ENCODE peak calls at places on chromosomes 13 and 19, in six cellular contexts. B is GOT3; O is choroid plexus epithelial cell; Y is thyroid gland; T is CD8-positive, alpha-beta T cell; P is SHP77 treated with DMSO at 0.1 percent for 48 hours. C is an unnamed sample.

GRCh38 chr13:46905249-46905648 is 8.4 kb upstream of the HTR2A start:
- DNase-seq in B (no peak), O (peak), Y (no peak), T (no peak), P (no peak), C (no peak)

GRCh38 chr19:11096210-11096841 is 7.1 kb downstream of the LDLR start:
- DNase-seq in B (no peak), O (peak), Y (peak), T (peak), P (no peak), C (no peak)

GRCh38 chr13:55615080-55615479 is 1525.6 kb upstream of the PRR20A start:
- DNase-seq in B (no peak), O (no peak), Y (no peak), T (no peak), P (no peak), C (no peak)

GRCh38 chr13:100544866-100545683 is 43.5 kb downstream of the GGACT start:
- DNase-seq in B (no peak), O (peak), Y (peak), T (no peak), P (no peak), C (no peak)

GRCh38 chr13:28678809-28679208 is 19.9 kb downstream of the POMP start:
- DNase-seq in B (no peak), O (peak), Y (no peak), T (no peak), P (no peak), C (no peak)

GRCh38 chr13:42777476-42777875 is 3.9 kb upstream of the FAM216B start:
- DNase-seq in B (no peak), O (no peak), Y (no peak), T (no peak), P (no peak), C (no peak)

GRCh38 chr19:3494051-3494450 is 6.4 kb downstream of the DOHH start:
- DNase-seq in B (no peak), O (peak), Y (no peak), T (no peak), P (no peak), C (no peak)

GRCh38 chr19:41918653-41919244 is 9.5 kb downstream of the ERFL start:
- DNase-seq in B (no peak), O (peak), Y (no peak), T (no peak), P (no peak), C (no peak)

GRCh38 chr19:4539697-4540581 is at the start of gene LRG1:
- DNase-seq in B (no peak), O (peak), Y (peak), T (no peak), P (no peak), C (no peak)

GRCh38 chr19:45492137-45492626 is 4.7 kb downstream of the RTN2 start:
- DNase-seq in B (no peak), O (no peak), Y (no peak), T (no peak), P (no peak), C (no peak)

GRCh38 chr13:25276748-25277147 is 10.5 kb downstream of the MTMR6 start:
- DNase-seq in B (no peak), O (peak), Y (no peak), T (no peak), P (no peak), C (no peak)

GRCh38 chr19:12774588-12775555 is at the start of gene HOOK2:
- DNase-seq in B (no peak), O (no peak), Y (peak), T (peak), P (no peak), C (peak)

GRCh38 chr13:32315255-32316029 is at the start of the genes BRCA2 and ZAR1L:
- DNase-seq in B (peak), O (peak), Y (peak), T (peak), P (peak), C (peak)

GRCh38 chr19:13807421-13808021 is 12.3 kb downstream of the ZSWIM4 start:
- DNase-seq in B (no peak), O (no peak), Y (no peak), T (no peak), P (no peak), C (no peak)

GRCh38 chr19:6161271-6161850 is 25.9 kb downstream of the ACSBG2 start:
- DNase-seq in B (no peak), O (no peak), Y (no peak), T (peak), P (no peak), C (no peak)

GRCh38 chr13:84121456-84121855 is 239.2 kb upstream of the SLITRK1 start:
- DNase-seq in B (no peak), O (peak), Y (no peak), T (no peak), P (no peak), C (no peak)

GRCh38 chr13:53206455-53206854 is 177.8 kb downstream of the OLFM4 start:
- DNase-seq in B (no peak), O (peak), Y (no peak), T (no peak), P (no peak), C (no peak)

GRCh38 chr13:73860501-73860900 is 273.7 kb downstream of the KLF12 start:
- DNase-seq in B (no peak), O (no peak), Y (no peak), T (no peak), P (no peak), C (no peak)

GRCh38 chr13:94481966-94482365 is 2.5 kb upstream of the DCT start:
- DNase-seq in B (no peak), O (peak), Y (no peak), T (no peak), P (no peak), C (no peak)

GRCh38 chr19:18969953-18970659 is 29.1 kb upstream of the HOMER3 start:
- DNase-seq in B (no peak), O (no peak), Y (peak), T (no peak), P (no peak), C (no peak)

GRCh38 chr13:23615677-23616076 is 45.5 kb downstream of the TNFRSF19 start:
- DNase-seq in B (no peak), O (no peak), Y (no peak), T (no peak), P (no peak), C (peak)

GRCh38 chr19:51799311-51799997 is 4.5 kb downstream of the FPR3 start:
- DNase-seq in B (peak), O (peak), Y (peak), T (no peak), P (no peak), C (no peak)

GRCh38 chr13:27281420-27281819 is 10.8 kb downstream of the RASL11A start:
- DNase-seq in B (no peak), O (no peak), Y (no peak), T (no peak), P (no peak), C (no peak)

GRCh38 chr19:16969127-16969526 is 57.5 kb downstream of the CPAMD8 start:
- DNase-seq in B (no peak), O (peak), Y (no peak), T (no peak), P (no peak), C (no peak)

GRCh38 chr13:42048625-42049453 is at the start of gene DGKH:
- DNase-seq in B (peak), O (peak), Y (peak), T (peak), P (peak), C (peak)

GRCh38 chr13:49828452-49828851 is 36.0 kb upstream of the KPNA3 start:
- DNase-seq in B (no peak), O (no peak), Y (no peak), T (no peak), P (no peak), C (no peak)

GRCh38 chr19:50496189-50497029 is 14.6 kb downstream of the JOSD2 start:
- DNase-seq in B (no peak), O (no peak), Y (peak), T (no peak), P (no peak), C (no peak)